ENCODE peak calls at places on chromosomes 11 and 22, in six cellular contexts. N, H, M, X, S and D are unnamed samples.

GRCh38 chr11:65107751-65108468 is 3.8 kb upstream of the TM7SF2 start:
- DNase-seq in N (no peak), X (no peak), S (no peak), M (no peak), H (no peak), D (no peak)

GRCh38 chr22:28332410-28332809 is 347.2 kb downstream of the TTC28 start:
- DNase-seq in N (no peak), S (no peak), M (no peak), X (no peak), H (no peak), D (peak)

GRCh38 chr11:9075441-9076000 is 15.9 kb downstream of the SCUBE2 start:
- DNase-seq in H (no peak), X (peak), M (no peak), S (no peak), N (no peak), D (peak)

GRCh38 chr11:92510591-92510990 is 286.0 kb downstream of the FAT3 start:
- DNase-seq in H (no peak), S (no peak), N (no peak), M (no peak), X (no peak), D (no peak)

GRCh38 chr22:36797334-36797733 is 19.5 kb downstream of the PVALB start:
- DNase-seq in S (no peak), H (no peak), X (no peak), N (no peak), M (no peak), D (no peak)

GRCh38 chr22:46879083-46879482 is 116.6 kb downstream of the TBC1D22A start:
- DNase-seq in H (no peak), S (no peak), M (no peak), N (no peak), X (peak), D (peak)

GRCh38 chr22:20641198-20641892 is 132.6 kb upstream of the SERPIND1 start:
- DNase-seq in H (no peak), X (no peak), M (no peak), S (no peak), N (no peak), D (no peak)

GRCh38 chr11:66934971-66935779 is 23.0 kb downstream of the PC start:
- DNase-seq in X (peak), H (no peak), N (no peak), S (no peak), M (no peak), D (peak)

GRCh38 chr11:65478411-65479183 is 20.2 kb upstream of the MALAT1 start:
- DNase-seq in X (peak), H (no peak), M (no peak), S (peak), N (no peak), D (no peak)

GRCh38 chr11:62708423-62709261 is 1.2 kb downstream of the GNG3 start:
- DNase-seq in H (peak), X (no peak), M (no peak), S (peak), N (no peak), D (no peak)

GRCh38 chr11:43790444-43790794 is 90.2 kb upstream of the ALKBH3 start:
- DNase-seq in N (no peak), X (no peak), M (no peak), S (no peak), H (no peak), D (peak)

GRCh38 chr11:115659061-115659963 is 155.1 kb upstream of the CADM1 start:
- DNase-seq in X (no peak), N (no peak), M (no peak), S (no peak), H (no peak), D (no peak)
- H3K4me3 ChIP-seq in X (no peak), N (no peak), M (no peak), S (no peak), H (peak), D (peak)

DNA sequence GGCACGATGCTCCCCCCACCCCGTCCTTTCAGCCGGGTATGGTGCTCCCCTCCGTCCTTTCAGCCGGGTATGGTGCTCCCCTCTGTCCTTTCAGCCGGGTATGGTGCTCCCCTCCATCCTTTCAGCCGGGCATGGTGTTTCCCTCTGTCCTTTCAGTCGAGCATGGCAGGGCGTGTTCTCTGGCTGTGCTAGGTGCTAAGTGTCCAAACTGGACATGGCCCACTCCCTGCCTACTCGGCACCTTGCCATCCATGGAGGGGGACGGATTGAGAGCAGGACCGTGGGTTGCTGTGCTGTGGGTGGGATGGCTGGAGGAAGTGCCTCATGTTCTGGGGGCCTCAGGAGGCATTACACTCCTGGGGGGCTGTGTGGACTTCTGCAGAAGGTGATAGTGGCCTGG is 45.5 kb downstream of the MUC6 start:
- DNase-seq in H (no peak), M (no peak), X (no peak), N (no peak), S (no peak), D (no peak)
- H3K4me3 ChIP-seq in H (no peak), M (no peak), X (no peak), N (no peak), S (no peak), D (no peak)

GRCh38 chr11:93744669-93745004 is 3.2 kb downstream of the C11orf54 start:
- DNase-seq in M (no peak), S (no peak), N (no peak), X (no peak), H (peak), D (no peak)
- H3K4me3 ChIP-seq in M (peak), S (no peak), N (no peak), X (no peak), H (no peak), D (no peak)

GRCh38 chr11:35144103-35144741 is 5.3 kb downstream of the CD44 start:
- DNase-seq in H (peak), N (peak), S (no peak), X (peak), M (no peak), D (no peak)

GRCh38 chr11:35142481-35143207 is 3.7 kb downstream of the CD44 start:
- DNase-seq in M (no peak), N (peak), H (no peak), S (no peak), X (peak), D (no peak)

GRCh38 chr11:35145249-35145648 is 6.3 kb downstream of the CD44 start:
- DNase-seq in X (no peak), H (no peak), M (no peak), S (no peak), N (peak), D (no peak)

GRCh38 chr11:35144811-35145210 is 5.8 kb downstream of the CD44 start:
- DNase-seq in H (no peak), N (peak), M (no peak), S (no peak), X (peak), D (no peak)

DNA sequence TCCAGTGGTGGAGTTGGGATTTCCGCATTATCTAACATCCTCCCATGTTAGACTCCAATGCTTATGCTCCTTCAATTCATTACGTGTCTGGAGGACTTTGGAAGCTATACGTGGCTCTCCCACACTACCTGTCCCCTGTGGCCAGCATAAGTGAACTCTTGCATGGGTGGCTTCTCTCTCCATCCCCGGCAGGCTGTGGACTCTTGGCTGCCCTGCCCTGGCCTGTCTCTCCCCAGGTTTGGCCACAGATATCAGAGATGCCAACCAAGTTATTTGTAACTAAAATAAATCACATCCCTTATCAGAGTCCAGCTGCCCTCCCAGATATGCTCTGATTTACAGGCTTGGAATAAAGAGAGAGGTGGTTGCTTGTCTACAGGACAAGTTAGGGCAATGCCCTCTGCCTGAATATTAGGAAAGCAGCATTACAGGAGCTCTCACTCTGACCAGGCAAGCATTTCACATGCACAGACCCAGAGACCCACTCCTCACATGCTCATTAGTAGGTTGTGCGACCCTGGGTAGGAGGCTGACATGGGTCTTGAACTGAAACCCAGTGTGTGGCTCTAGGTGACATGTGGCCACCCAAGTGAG is 4.6 kb downstream of the CD44 start:
- DNase-seq in N (no peak), S (no peak), X (no peak), M (no peak), H (no peak), D (no peak)
- H3K4me3 ChIP-seq in N (peak), S (peak), X (peak), M (peak), H (no peak), D (no peak)

DNA sequence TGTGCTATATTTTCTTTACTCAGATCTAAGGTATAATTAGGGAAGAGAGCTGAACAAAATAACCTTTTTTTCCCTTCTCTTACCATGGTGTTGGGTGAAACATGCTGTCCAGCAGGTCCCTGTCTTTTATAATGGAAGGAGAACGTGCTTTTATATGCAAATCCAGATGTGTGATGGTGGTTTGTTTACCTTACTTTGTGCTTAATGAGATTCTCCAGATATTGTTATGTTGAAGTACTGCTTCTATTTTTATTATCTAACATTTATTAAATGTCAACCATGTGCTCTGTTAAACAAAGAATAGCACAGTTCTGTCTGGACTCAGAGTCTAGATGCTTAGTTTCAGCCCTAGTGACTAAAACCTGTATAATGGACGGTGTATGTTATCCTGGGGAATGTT is 10.1 kb upstream of the GRIK4 start:
- DNase-seq in H (no peak), N (no peak), X (no peak), M (no peak), S (no peak), D (no peak)
- H3K4me3 ChIP-seq in H (no peak), N (no peak), X (no peak), M (no peak), S (no peak), D (no peak)

GRCh38 chr11:73323464-73323863 is 15.4 kb downstream of the ARHGEF17 start:
- DNase-seq in S (peak), H (no peak), M (no peak), N (no peak), X (peak), D (no peak)

GRCh38 chr11:73322986-73323306 is 14.9 kb downstream of the ARHGEF17 start:
- DNase-seq in N (no peak), H (no peak), M (no peak), X (no peak), S (no peak), D (no peak)

GRCh38 chr11:73320786-73321325 is 12.8 kb downstream of the ARHGEF17 start:
- DNase-seq in S (no peak), X (peak), M (no peak), H (no peak), N (no peak), D (no peak)

GRCh38 chr11:73321342-73322110 is 13.4 kb downstream of the ARHGEF17 start:
- DNase-seq in X (peak), M (no peak), S (peak), H (no peak), N (no peak), D (no peak)

GRCh38 chr11:73322111-73322985 is 14.3 kb downstream of the ARHGEF17 start:
- DNase-seq in X (peak), H (no peak), N (no peak), S (peak), M (no peak), D (no peak)
- H3K4me3 ChIP-seq in X (no peak), H (no peak), N (no peak), S (no peak), M (no peak), D (no peak)